ENCODE peak calls at places on chromosome 12, in seven cellular contexts. H is left ventricle myocardium inferior; G is fibroblast of mammary gland; T is HuH-7; C is CD4-positive, alpha-beta T cell; Q is iris pigment epithelial cell; S is heart left ventricle. J is an unnamed sample.

GRCh38 chr12:51907864-51908425 is 641 bp downstream of the ACVRL1 start:
- DNase-seq in C (no peak), G (no peak), S (peak; percentile 19), H (no peak), Q (no peak), T (no peak), J (no peak)

GRCh38 chr12:5571115-5571514 is 139.2 kb downstream of the NTF3 start:
- DNase-seq in T (no peak), Q (no peak), C (no peak), S (peak; percentile 37), H (no peak), G (no peak), J (no peak)

GRCh38 chr12:6750506-6750905 is 2.4 kb downstream of the MLF2 start:
- DNase-seq in H (no peak), T (no peak), S (no peak), G (no peak), Q (no peak), C (no peak), J (no peak)

GRCh38 chr12:3227076-3227975 is 150.1 kb downstream of the TSPAN9 start:
- DNase-seq in H (no peak), S (no peak), C (no peak), G (no peak), T (no peak), Q (no peak), J (no peak)

GRCh38 chr12:24719293-24719721 is 229.6 kb downstream of the BCAT1 start:
- DNase-seq in T (no peak), S (no peak), C (no peak), Q (peak; percentile 68), G (peak; percentile 85), H (no peak), J (peak; percentile 51)

GRCh38 chr12:11758838-11759509 is 109.5 kb downstream of the ETV6 start:
- DNase-seq in H (no peak), S (no peak), T (no peak), G (no peak), Q (peak; percentile 28), C (no peak), J (peak; percentile 67)

GRCh38 chr12:96981053-96981452 is 74.0 kb downstream of the NEDD1 start:
- DNase-seq in C (no peak), T (no peak), G (peak; percentile 92), Q (peak; percentile 86), S (no peak), H (no peak), J (peak; percentile 95)

GRCh38 chr12:92068441-92068840 is 77.2 kb downstream of the BTG1 start:
- DNase-seq in S (no peak), T (no peak), G (no peak), C (no peak), H (no peak), Q (peak; percentile 51), J (no peak)

GRCh38 chr12:59874781-59875180 is 279.0 kb downstream of the SLC16A7 start:
- DNase-seq in Q (peak; percentile 24), T (peak; percentile 8), H (no peak), G (no peak), S (no peak), C (no peak), J (no peak)

GRCh38 chr12:1277905-1278304 is 286.9 kb downstream of the ERC1 start:
- DNase-seq in G (no peak), S (no peak), H (no peak), C (no peak), T (no peak), Q (no peak), J (no peak)

GRCh38 chr12:34605955-34606748 is 583.9 kb downstream of the ALG10 start:
- DNase-seq in Q (no peak), C (no peak), T (no peak), H (no peak), G (no peak), S (no peak), J (no peak)

GRCh38 chr12:1362143-1362542 is 232.2 kb downstream of the FBXL14 start:
- DNase-seq in G (no peak), T (no peak), S (no peak), C (no peak), H (no peak), Q (no peak), J (no peak)

GRCh38 chr12:89163918-89164317 is 188.4 kb downstream of the DUSP6 start:
- DNase-seq in T (no peak), G (no peak), S (no peak), H (no peak), C (no peak), Q (no peak), J (no peak)

GRCh38 chr12:113135178-113136127 is at the start of gene RASAL1:
- DNase-seq in S (no peak), H (no peak), T (no peak), Q (no peak), G (no peak), C (peak; percentile 72), J (no peak)

GRCh38 chr12:42968426-42968825 is 378.9 kb upstream of the PRICKLE1 start:
- DNase-seq in G (no peak), H (no peak), T (no peak), C (no peak), Q (peak; percentile 24), S (no peak), J (no peak)

GRCh38 chr12:18139254-18139653 is 49.3 kb upstream of the RERGL start:
- DNase-seq in C (no peak), H (no peak), S (no peak), G (no peak), Q (no peak), T (no peak), J (no peak)

GRCh38 chr12:94815958-94816357 is 165.6 kb upstream of the TMCC3 start:
- DNase-seq in C (no peak), S (no peak), T (no peak), G (no peak), Q (no peak), H (no peak), J (no peak)

GRCh38 chr12:6262635-6263034 is 47.8 kb upstream of the PLEKHG6 start:
- DNase-seq in S (no peak), C (no peak), Q (no peak), H (no peak), G (no peak), T (no peak), J (no peak)

GRCh38 chr12:53751336-53752191 is at the start of gene CISTR:
- DNase-seq in C (no peak), H (no peak), T (no peak), Q (no peak), S (peak; percentile 54), G (no peak), J (no peak)

GRCh38 chr12:93019911-93020224 is 90.8 kb upstream of the EEA1 start:
- DNase-seq in H (no peak), C (no peak), G (no peak), T (no peak), Q (peak; percentile 18), S (no peak), J (no peak)

GRCh38 chr12:49462103-49462739 is 76.6 kb upstream of the KCNH3 start:
- DNase-seq in C (no peak), Q (no peak), G (peak; percentile 23), S (peak; percentile 65), H (peak; percentile 38), T (no peak), J (no peak)

GRCh38 chr12:47156167-47156736 is 76.5 kb upstream of the AMIGO2 start:
- DNase-seq in H (no peak), Q (peak; percentile 86), T (no peak), G (no peak), S (peak; percentile 30), C (no peak), J (peak; percentile 94)

GRCh38 chr12:112599871-112600270 is 181.1 kb downstream of the PTPN11 start:
- DNase-seq in Q (peak; percentile 1), H (no peak), S (no peak), C (no peak), T (peak; percentile 47), G (peak; percentile 50), J (peak; percentile 28)

GRCh38 chr12:77553976-77554619 is 276.6 kb upstream of the NAV3 start:
- DNase-seq in H (no peak), C (no peak), S (no peak), G (no peak), Q (no peak), T (no peak), J (no peak)

GRCh38 chr12:54082402-54082892 is 28.8 kb downstream of the HOXC4 start:
- DNase-seq in Q (peak; percentile 26), H (no peak), C (peak; percentile 33), T (peak; percentile 44), G (peak; percentile 57), S (no peak), J (no peak)

GRCh38 chr12:132554857-132555630 is 55.3 kb downstream of the LRCOL1 start:
- DNase-seq in Q (no peak), C (no peak), S (no peak), G (peak; percentile 20), T (peak; percentile 69), H (no peak), J (no peak)

GRCh38 chr12:52631676-52632459 is 13.5 kb upstream of the KRT73 start:
- DNase-seq in Q (no peak), C (no peak), S (no peak), G (no peak), H (no peak), T (no peak), J (no peak)

GRCh38 chr12:109999983-110000505 is 814 bp downstream of the ANKRD13A start:
- DNase-seq in H (no peak), G (peak; percentile 43), C (no peak), Q (peak; percentile 52), S (no peak), T (no peak), J (peak; percentile 48)

GRCh38 chr12:247271-247670 is 15.4 kb downstream of the SLC6A13 start:
- DNase-seq in S (no peak), Q (no peak), H (no peak), G (no peak), T (no peak), C (no peak), J (no peak)

GRCh38 chr12:52604859-52605258 is 3.6 kb upstream of the KRT72 start:
- DNase-seq in Q (no peak), G (no peak), T (no peak), H (no peak), C (no peak), S (no peak), J (no peak)

GRCh38 chr12:131511391-131511802 is 199.5 kb upstream of the SFSWAP start:
- DNase-seq in H (no peak), G (peak; percentile 1), Q (peak; percentile 23), C (peak; percentile 33), T (no peak), S (no peak), J (peak; percentile 7)

GRCh38 chr12:5242440-5242839 is 189.5 kb upstream of the NTF3 start:
- DNase-seq in Q (no peak), G (no peak), T (no peak), C (no peak), S (no peak), H (no peak), J (no peak)

GRCh38 chr12:117832459-117833457 is 136.0 kb downstream of the KSR2 start:
- DNase-seq in S (no peak), Q (peak; percentile 7), H (no peak), C (no peak), G (peak; percentile 8), T (no peak), J (no peak)

GRCh38 chr12:50589650-50590435 is 85.1 kb downstream of the DIP2B start:
- DNase-seq in H (no peak), S (no peak), Q (peak; percentile 99), C (peak; percentile 6), T (no peak), G (peak; percentile 70), J (peak; percentile 94)

GRCh38 chr12:27024291-27024690 is 1.9 kb downstream of the MED21 start:
- DNase-seq in H (no peak), C (no peak), S (no peak), T (no peak), G (peak; percentile 26), Q (no peak), J (peak; percentile 41)